ENCODE peak calls at places on chromosomes 2 and 18, in five cellular contexts. X is HTR-8/SVneo, P is RWPE1, U is GM23338, R is Daoy. W is an unnamed sample.

GRCh38 chr2:105934467-105934866 is 189.8 kb downstream of the NCK2 start:
- DNase-seq in X (no peak), P (no peak), U (no peak), R (no peak), W (no peak)

GRCh38 chr18:45588831-45589558 is 26.3 kb upstream of the SLC14A2 start:
- DNase-seq in X (no peak), P (peak), U (no peak), R (peak), W (peak)

GRCh38 chr2:112886291-112886690 is 24.7 kb upstream of the IL37 start:
- DNase-seq in X (no peak), P (no peak), U (no peak), R (no peak), W (no peak)

GRCh38 chr18:42414756-42415454 is 459.9 kb downstream of the PIK3C3 start:
- DNase-seq in X (peak), P (peak), U (no peak), R (no peak), W (no peak)

GRCh38 chr18:78873916-78874505 is 105.6 kb upstream of the SALL3 start:
- DNase-seq in X (no peak), P (no peak), U (no peak), R (peak), W (no peak)

GRCh38 chr2:162926501-162926900 is 87.9 kb upstream of the KCNH7 start:
- DNase-seq in X (no peak), P (peak), U (no peak), R (peak), W (no peak)

GRCh38 chr2:194826241-194826640 is 830.8 kb upstream of the SLC39A10 start:
- DNase-seq in X (no peak), P (no peak), U (no peak), R (no peak), W (no peak)

GRCh38 chr2:50051374-50051773 is 897.1 kb upstream of the FSHR start:
- DNase-seq in X (no peak), P (no peak), U (no peak), R (no peak), W (no peak)

GRCh38 chr2:77102927-77103326 is 419.2 kb downstream of the LRRTM4 start:
- DNase-seq in X (no peak), P (no peak), U (no peak), R (no peak), W (no peak)

GRCh38 chr2:44477657-44478414 is 116.1 kb downstream of the CAMKMT start:
- DNase-seq in X (no peak), P (no peak), U (peak), R (no peak), W (no peak)

GRCh38 chr2:222424729-222425671 is 657 bp downstream of the SGPP2 start:
- DNase-seq in X (no peak), P (no peak), U (peak), R (no peak), W (peak)

GRCh38 chr2:227889336-227889735 is 17.9 kb downstream of the DAW1 start:
- DNase-seq in X (no peak), P (peak), U (no peak), R (no peak), W (no peak)

GRCh38 chr2:16568998-16569397 is 96.6 kb downstream of the CYRIA start:
- DNase-seq in X (no peak), P (no peak), U (peak), R (peak), W (no peak)

GRCh38 chr2:158112971-158113370 is 11.3 kb downstream of the UPP2 start:
- DNase-seq in X (no peak), P (no peak), U (no peak), R (no peak), W (no peak)

GRCh38 chr18:79522451-79523220 is 126.9 kb downstream of the NFATC1 start:
- DNase-seq in X (no peak), P (no peak), U (no peak), R (no peak), W (no peak)

GRCh38 chr18:31679133-31679731 is 5.1 kb downstream of the B4GALT6 start:
- DNase-seq in X (no peak), P (peak), U (no peak), R (peak), W (peak)

GRCh38 chr2:175726213-175726612 is 275.9 kb downstream of the LNPK start:
- DNase-seq in X (no peak), P (peak), U (no peak), R (peak), W (peak)

GRCh38 chr2:155099784-155100183 is 401.3 kb downstream of the KCNJ3 start:
- DNase-seq in X (no peak), P (no peak), U (peak), R (peak), W (no peak)

GRCh38 chr18:46477425-46478011 is 179.5 kb downstream of the LOXHD1 start:
- DNase-seq in X (no peak), P (no peak), U (no peak), R (no peak), W (no peak)

GRCh38 chr18:9062418-9062751 is 40.1 kb upstream of the NDUFV2 start:
- DNase-seq in X (no peak), P (no peak), U (no peak), R (no peak), W (no peak)

GRCh38 chr2:119227346-119227745 is 3.7 kb downstream of the STEAP3 start:
- DNase-seq in X (no peak), P (no peak), U (no peak), R (no peak), W (peak)

GRCh38 chr18:78734614-78734945 is 245.0 kb upstream of the SALL3 start:
- DNase-seq in X (no peak), P (no peak), U (no peak), R (no peak), W (no peak)

GRCh38 chr2:152223997-152224396 is 48.4 kb upstream of the STAM2 start:
- DNase-seq in X (no peak), P (no peak), U (no peak), R (no peak), W (no peak)

GRCh38 chr2:158779621-158780020 is 15.5 kb upstream of the DAPL1 start:
- DNase-seq in X (no peak), P (no peak), U (no peak), R (no peak), W (no peak)

GRCh38 chr2:36381965-36382364 is 26.4 kb downstream of the CRIM1 start:
- DNase-seq in X (no peak), P (no peak), U (no peak), R (no peak), W (no peak)

GRCh38 chr18:79930020-79930642 is 21.3 kb downstream of the SLC66A2 start:
- DNase-seq in X (no peak), P (no peak), U (no peak), R (no peak), W (no peak)

GRCh38 chr2:121104721-121105141 is 180.3 kb downstream of the TFCP2L1 start:
- DNase-seq in X (no peak), P (no peak), U (no peak), R (no peak), W (no peak)

GRCh38 chr2:20382965-20383800 is 32.5 kb upstream of the PUM2 start:
- DNase-seq in X (peak), P (no peak), U (no peak), R (peak), W (no peak)

GRCh38 chr2:9113916-9114315 is 92.7 kb upstream of the ASAP2 start:
- DNase-seq in X (no peak), P (no peak), U (peak), R (no peak), W (no peak)

GRCh38 chr2:210233487-210233886 is 8.2 kb upstream of the ACADL start:
- DNase-seq in X (no peak), P (no peak), U (no peak), R (no peak), W (no peak)

GRCh38 chr18:8801263-8801901 is 96.0 kb downstream of the MTCL1 start:
- DNase-seq in X (peak), P (peak), U (no peak), R (peak), W (peak)

GRCh38 chr2:68031546-68032160 is 31.2 kb downstream of the C1D start:
- DNase-seq in X (peak), P (peak), U (peak), R (peak), W (peak)

GRCh38 chr2:105864262-105864661 is 119.5 kb downstream of the NCK2 start:
- DNase-seq in X (no peak), P (no peak), U (no peak), R (no peak), W (no peak)

W was measured in foreskin fibroblast.